ENCODE peak calls at places on chromosome 18, in seven cellular contexts. Q is K562, O is HL-60, P is Panc1, G is HepG2, M is A549, Y is HCT116. W is an unnamed sample.

GRCh38 chr18:1078301-1078700 is 173.6 kb downstream of the ADCYAP1 start:
- DNase-seq in Q (no peak), O (no peak), P (no peak), G (no peak), M (no peak), Y (no peak), W (peak; percentile 24)

GRCh38 chr18:49898421-49898820 is 85.1 kb upstream of the ACAA2 start:
- DNase-seq in Q (peak; percentile 29), O (peak; percentile 64), P (no peak), G (peak; percentile 43), M (peak; percentile 5), Y (peak; percentile 18), W (peak; percentile 88)

GRCh38 chr18:58370662-58371061 is 258.2 kb downstream of the ALPK2 start:
- DNase-seq in Q (no peak), O (no peak), P (no peak), G (no peak), M (no peak), Y (no peak), W (no peak)

GRCh38 chr18:62625019-62625418 is 90.3 kb upstream of the PHLPP1 start:
- DNase-seq in Q (no peak), O (no peak), P (no peak), G (no peak), M (no peak), Y (no peak), W (no peak)

GRCh38 chr18:7772496-7772861 is 205.4 kb downstream of the PTPRM start:
- DNase-seq in Q (no peak), O (no peak), P (no peak), G (no peak), M (no peak), Y (no peak), W (no peak)

GRCh38 chr18:64332851-64333250 is 184.0 kb upstream of the LINC00305 start:
- DNase-seq in Q (no peak), O (no peak), P (no peak), G (no peak), M (no peak), Y (no peak), W (no peak)

GRCh38 chr18:11591957-11592356 is 17.4 kb upstream of the SLC35G4 start:
- DNase-seq in Q (no peak), O (no peak), P (no peak), G (no peak), M (no peak), Y (no peak), W (peak; percentile 64)

GRCh38 chr18:76658627-76659026 is 163.6 kb upstream of the ZNF516 start:
- DNase-seq in Q (peak; percentile 28), O (no peak), P (no peak), G (no peak), M (peak; percentile 5), Y (no peak), W (peak; percentile 87)

GRCh38 chr18:23838233-23838632 is 149.0 kb downstream of the LAMA3 start:
- DNase-seq in Q (no peak), O (no peak), P (no peak), G (no peak), M (no peak), Y (no peak), W (no peak)

GRCh38 chr18:41396861-41397260 is 558.2 kb upstream of the PIK3C3 start:
- DNase-seq in Q (no peak), O (no peak), P (no peak), G (no peak), M (no peak), Y (no peak), W (no peak)

GRCh38 chr18:80249217-80250093 is 2.1 kb upstream of the PARD6G start:
- DNase-seq in Q (no peak), O (no peak), P (no peak), G (no peak), M (no peak), Y (no peak), W (no peak)

GRCh38 chr18:70261141-70261788 is 27.6 kb upstream of the SOCS6 start:
- DNase-seq in Q (no peak), O (no peak), P (no peak), G (no peak), M (no peak), Y (no peak), W (no peak)

GRCh38 chr18:45386256-45386655 is 229.0 kb upstream of the SLC14A2 start:
- DNase-seq in Q (peak; percentile 13), O (peak; percentile 28), P (no peak), G (peak; percentile 27), M (no peak), Y (no peak), W (peak; percentile 89)

GRCh38 chr18:23401400-23402347 is 51.4 kb upstream of the RIOK3 start:
- DNase-seq in Q (no peak), O (no peak), P (no peak), G (peak; percentile 81), M (no peak), Y (no peak), W (peak; percentile 63)

GRCh38 chr18:46555724-46556123 is 101.3 kb downstream of the LOXHD1 start:
- DNase-seq in Q (peak; percentile 57), O (peak; percentile 46), P (no peak), G (peak; percentile 38), M (peak; percentile 40), Y (peak; percentile 32), W (peak; percentile 84)

GRCh38 chr18:58578321-58578720 is 50.6 kb downstream of the ALPK2 start:
- DNase-seq in Q (no peak), O (no peak), P (no peak), G (no peak), M (no peak), Y (no peak), W (no peak)

GRCh38 chr18:12840382-12840781 is 43.7 kb downstream of the PTPN2 start:
- DNase-seq in Q (no peak), O (no peak), P (no peak), G (no peak), M (no peak), Y (no peak), W (no peak)

GRCh38 chr18:58605027-58606020 is 23.6 kb downstream of the ALPK2 start:
- DNase-seq in Q (no peak), O (no peak), P (no peak), G (peak; percentile 99), M (no peak), Y (peak; percentile 56), W (no peak)

GRCh38 chr18:26307161-26307773 is 81.0 kb downstream of the TAF4B start:
- DNase-seq in Q (peak; percentile 45), O (peak; percentile 43), P (peak; percentile 30), G (peak; percentile 35), M (peak; percentile 36), Y (peak; percentile 15), W (peak; percentile 76)

GRCh38 chr18:11114653-11115052 is 34.7 kb downstream of the PIEZO2 start:
- DNase-seq in Q (no peak), O (no peak), P (no peak), G (peak; percentile 68), M (no peak), Y (no peak), W (no peak)

GRCh38 chr18:43935051-43935412 is 657.7 kb upstream of the SYT4 start:
- DNase-seq in Q (no peak), O (no peak), P (no peak), G (no peak), M (no peak), Y (no peak), W (no peak)

GRCh38 chr18:77077401-77077800 is 55.2 kb downstream of the MBP start:
- DNase-seq in Q (no peak), O (no peak), P (no peak), G (no peak), M (no peak), Y (no peak), W (no peak)

GRCh38 chr18:58195278-58195721 is 151.3 kb downstream of the NEDD4L start:
- DNase-seq in Q (no peak), O (peak; percentile 7), P (no peak), G (no peak), M (no peak), Y (no peak), W (peak; percentile 80)

GRCh38 chr18:45517181-45517741 is 98.0 kb upstream of the SLC14A2 start:
- DNase-seq in Q (no peak), O (no peak), P (no peak), G (no peak), M (no peak), Y (no peak), W (no peak)

DNA sequence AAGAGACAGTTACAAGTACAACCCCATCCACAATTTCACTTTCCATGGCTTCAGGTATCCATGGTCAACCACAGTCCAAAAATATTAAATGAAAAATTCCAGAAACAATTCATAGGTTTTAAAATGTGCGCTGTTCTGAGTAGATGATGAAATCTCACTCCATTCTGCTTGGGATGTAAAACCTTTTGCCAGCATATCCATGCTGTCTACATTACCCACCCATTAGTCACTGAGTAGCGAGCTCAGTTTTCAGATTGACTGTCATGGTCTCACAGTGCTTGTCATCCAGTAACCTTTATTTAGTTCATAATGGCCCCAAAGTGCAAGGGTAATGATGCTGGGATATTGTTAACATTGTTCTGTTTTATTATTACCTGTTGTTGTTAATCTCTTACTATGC is 40.5 kb downstream of the SMAD4 start:
- DNase-seq in Q (no peak), O (no peak), P (no peak), G (no peak), M (no peak), Y (no peak), W (no peak)
- TF ChIP-seq REST in Q (no peak), O (no peak), P (no peak), G (no peak), M (no peak), Y (no peak), W (no peak)

GRCh38 chr18:31424383-31424988 is 23.1 kb upstream of the DSG3 start:
- DNase-seq in Q (peak; percentile 40), O (peak; percentile 22), P (peak; percentile 18), G (peak; percentile 10), M (peak; percentile 4), Y (peak; percentile 64), W (peak; percentile 83)
- TF ChIP-seq REST in Q (no peak), O (no peak), P (no peak), G (no peak), M (no peak), Y (no peak), W (no peak)

GRCh38 chr18:60987963-60988362 is 345.3 kb upstream of the CDH20 start:
- DNase-seq in Q (no peak), O (no peak), P (no peak), G (no peak), M (no peak), Y (no peak), W (no peak)
- TF ChIP-seq REST in Q (no peak), O (no peak), P (no peak), G (no peak), M (no peak), Y (no peak), W (no peak)

DNA sequence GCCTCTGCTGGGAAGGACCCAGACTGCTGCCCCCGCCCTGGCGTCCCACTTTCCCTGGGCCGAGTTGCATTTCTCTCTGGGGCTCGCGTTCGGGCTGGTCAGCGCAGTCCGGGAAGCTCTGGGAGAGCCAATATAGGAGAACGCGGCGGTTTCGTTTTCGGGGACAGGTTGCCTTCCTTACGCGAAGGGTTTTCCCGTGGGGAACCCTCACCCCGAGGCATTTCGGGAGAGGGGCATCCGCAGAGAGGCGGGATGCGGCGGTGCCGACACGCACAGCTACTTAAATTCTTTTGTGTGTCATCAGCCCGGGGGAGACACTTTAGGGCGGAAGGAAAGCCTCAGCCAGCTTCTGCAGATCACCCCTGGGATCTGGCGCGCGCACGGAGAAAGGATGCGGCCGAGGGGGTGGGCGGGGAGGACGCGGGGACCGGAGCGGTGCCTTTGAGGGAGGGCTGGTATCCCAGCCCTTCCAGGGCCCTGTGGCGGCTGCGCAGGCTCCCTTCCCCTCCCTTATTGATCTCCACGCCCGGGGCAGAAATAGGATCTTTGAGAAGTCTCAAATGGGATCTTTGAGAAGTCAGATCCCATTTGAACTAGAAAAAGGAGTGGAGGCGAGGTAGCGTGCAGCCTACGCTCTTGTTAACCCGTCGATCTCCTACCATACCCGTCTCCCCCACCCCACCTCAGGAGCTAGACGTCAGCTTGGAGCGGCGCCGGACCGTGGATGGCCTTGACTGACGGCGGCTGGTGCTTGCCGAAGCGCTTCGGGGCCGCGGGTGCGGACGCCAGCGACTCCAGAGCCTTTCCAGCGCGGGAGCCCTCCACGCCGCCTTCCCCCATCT is 1.3 kb downstream of the GATA6 start:
- DNase-seq in Q (no peak), O (peak; percentile 34), P (no peak), G (peak; percentile 13), M (peak; percentile 15), Y (no peak), W (peak; percentile 51)
- TF ChIP-seq REST in Q (no peak), O (no peak), P (no peak), G (no peak), M (no peak), Y (no peak), W (no peak)